ENCODE peak calls at places on chromosomes 5 and 9, in eight cellular contexts. One of them, this sample, is unnamed.

GRCh38 chr9:129262261-129262660 is 84.2 kb upstream of the IER5L start:
- DNase-seq in heart right ventricle: no peak
- DNase-seq in aorta: peak; percentile 40
- DNase-seq in GM06990: no peak
- DNase-seq in effector memory CD4-positive, alpha-beta T cell: no peak
- DNase-seq in trophoblast cell: no peak
- DNase-seq in naive thymus-derived CD4-positive, alpha-beta T cell: no peak
- DNase-seq in BJ: no peak
- DNase-seq in this sample: no peak

GRCh38 chr9:96245399-96245798 is 56.6 kb downstream of the HSD17B3 start:
- DNase-seq in aorta: no peak
- DNase-seq in heart right ventricle: no peak
- DNase-seq in GM06990: no peak
- DNase-seq in naive thymus-derived CD4-positive, alpha-beta T cell: no peak
- DNase-seq in BJ: no peak
- DNase-seq in trophoblast cell: no peak
- DNase-seq in effector memory CD4-positive, alpha-beta T cell: no peak
- DNase-seq in this sample: no peak

GRCh38 chr5:143524338-143524929 is 120.9 kb upstream of the NR3C1 start:
- DNase-seq in BJ: no peak
- DNase-seq in effector memory CD4-positive, alpha-beta T cell: no peak
- DNase-seq in trophoblast cell: no peak
- DNase-seq in aorta: no peak
- DNase-seq in GM06990: no peak
- DNase-seq in heart right ventricle: no peak
- DNase-seq in naive thymus-derived CD4-positive, alpha-beta T cell: no peak
- DNase-seq in this sample: no peak

GRCh38 chr5:125348221-125348692 is 601.8 kb upstream of the ZNF608 start:
- DNase-seq in GM06990: no peak
- DNase-seq in BJ: no peak
- DNase-seq in effector memory CD4-positive, alpha-beta T cell: no peak
- DNase-seq in aorta: peak; percentile 52
- DNase-seq in trophoblast cell: no peak
- DNase-seq in naive thymus-derived CD4-positive, alpha-beta T cell: no peak
- DNase-seq in heart right ventricle: peak; percentile 13
- DNase-seq in this sample: no peak

GRCh38 chr9:110897899-110898298 is 140.4 kb downstream of the LPAR1 start:
- DNase-seq in aorta: no peak
- DNase-seq in trophoblast cell: no peak
- DNase-seq in GM06990: no peak
- DNase-seq in naive thymus-derived CD4-positive, alpha-beta T cell: no peak
- DNase-seq in BJ: no peak
- DNase-seq in effector memory CD4-positive, alpha-beta T cell: no peak
- DNase-seq in heart right ventricle: no peak
- DNase-seq in this sample: no peak

GRCh38 chr5:179303801-179304200 is 41.5 kb downstream of the ADAMTS2 start:
- DNase-seq in aorta: peak; percentile 11
- DNase-seq in effector memory CD4-positive, alpha-beta T cell: no peak
- DNase-seq in GM06990: no peak
- DNase-seq in trophoblast cell: no peak
- DNase-seq in naive thymus-derived CD4-positive, alpha-beta T cell: no peak
- DNase-seq in BJ: no peak
- DNase-seq in heart right ventricle: peak; percentile 1
- DNase-seq in this sample: no peak

GRCh38 chr5:89729623-89730390 is 679.7 kb downstream of the CETN3 start:
- DNase-seq in trophoblast cell: no peak
- DNase-seq in effector memory CD4-positive, alpha-beta T cell: no peak
- DNase-seq in naive thymus-derived CD4-positive, alpha-beta T cell: no peak
- DNase-seq in heart right ventricle: no peak
- DNase-seq in aorta: no peak
- DNase-seq in BJ: no peak
- DNase-seq in GM06990: peak; percentile 20
- DNase-seq in this sample: no peak

GRCh38 chr5:38925154-38925925 is 79.5 kb downstream of the OSMR start:
- DNase-seq in aorta: no peak
- DNase-seq in GM06990: no peak
- DNase-seq in effector memory CD4-positive, alpha-beta T cell: no peak
- DNase-seq in BJ: peak; percentile 29
- DNase-seq in heart right ventricle: no peak
- DNase-seq in trophoblast cell: peak; percentile 58
- DNase-seq in naive thymus-derived CD4-positive, alpha-beta T cell: no peak
- DNase-seq in this sample: no peak

GRCh38 chr5:116492016-116492623 is 82.5 kb downstream of the SEMA6A start:
- DNase-seq in naive thymus-derived CD4-positive, alpha-beta T cell: peak; percentile 47
- DNase-seq in trophoblast cell: no peak
- DNase-seq in aorta: no peak
- DNase-seq in effector memory CD4-positive, alpha-beta T cell: no peak
- DNase-seq in GM06990: no peak
- DNase-seq in heart right ventricle: no peak
- DNase-seq in BJ: peak; percentile 63
- DNase-seq in this sample: no peak

GRCh38 chr5:128920345-128921215 is 44.7 kb upstream of the SLC27A6 start:
- DNase-seq in trophoblast cell: peak; percentile 34
- DNase-seq in GM06990: no peak
- DNase-seq in naive thymus-derived CD4-positive, alpha-beta T cell: no peak
- DNase-seq in BJ: peak; percentile 34
- DNase-seq in aorta: no peak
- DNase-seq in effector memory CD4-positive, alpha-beta T cell: no peak
- DNase-seq in heart right ventricle: no peak
- DNase-seq in this sample: no peak

GRCh38 chr5:71456362-71456743 is 902 bp downstream of the BDP1 start:
- DNase-seq in aorta: no peak
- DNase-seq in trophoblast cell: no peak
- DNase-seq in heart right ventricle: no peak
- DNase-seq in effector memory CD4-positive, alpha-beta T cell: no peak
- DNase-seq in naive thymus-derived CD4-positive, alpha-beta T cell: no peak
- DNase-seq in BJ: no peak
- DNase-seq in GM06990: no peak
- DNase-seq in this sample: no peak

GRCh38 chr5:95901676-95902646 is 59.7 kb downstream of the ELL2 start:
- DNase-seq in effector memory CD4-positive, alpha-beta T cell: no peak
- DNase-seq in heart right ventricle: no peak
- DNase-seq in BJ: peak; percentile 10
- DNase-seq in trophoblast cell: peak; percentile 32
- DNase-seq in naive thymus-derived CD4-positive, alpha-beta T cell: no peak
- DNase-seq in GM06990: no peak
- DNase-seq in aorta: no peak
- DNase-seq in this sample: no peak

GRCh38 chr9:19787672-19788071 is 1.2 kb downstream of the SLC24A2 start:
- DNase-seq in aorta: no peak
- DNase-seq in heart right ventricle: no peak
- DNase-seq in BJ: no peak
- DNase-seq in naive thymus-derived CD4-positive, alpha-beta T cell: no peak
- DNase-seq in GM06990: no peak
- DNase-seq in effector memory CD4-positive, alpha-beta T cell: no peak
- DNase-seq in trophoblast cell: no peak
- DNase-seq in this sample: no peak

GRCh38 chr9:91037511-91038482 is 236.2 kb downstream of the SYK start:
- DNase-seq in heart right ventricle: no peak
- DNase-seq in naive thymus-derived CD4-positive, alpha-beta T cell: no peak
- DNase-seq in GM06990: no peak
- DNase-seq in aorta: no peak
- DNase-seq in effector memory CD4-positive, alpha-beta T cell: no peak
- DNase-seq in trophoblast cell: peak; percentile 77
- DNase-seq in BJ: peak; percentile 62
- DNase-seq in this sample: peak; percentile 88

GRCh38 chr5:22852807-22853670 is at the start of gene CDH12:
- DNase-seq in effector memory CD4-positive, alpha-beta T cell: no peak
- DNase-seq in trophoblast cell: no peak
- DNase-seq in BJ: no peak
- DNase-seq in GM06990: no peak
- DNase-seq in heart right ventricle: no peak
- DNase-seq in aorta: no peak
- DNase-seq in naive thymus-derived CD4-positive, alpha-beta T cell: peak; percentile 4
- DNase-seq in this sample: no peak

GRCh38 chr9:3506164-3506563 is 19.6 kb downstream of the RFX3 start:
- DNase-seq in GM06990: no peak
- DNase-seq in effector memory CD4-positive, alpha-beta T cell: no peak
- DNase-seq in BJ: no peak
- DNase-seq in heart right ventricle: no peak
- DNase-seq in trophoblast cell: no peak
- DNase-seq in aorta: no peak
- DNase-seq in naive thymus-derived CD4-positive, alpha-beta T cell: no peak
- DNase-seq in this sample: no peak

DNA sequence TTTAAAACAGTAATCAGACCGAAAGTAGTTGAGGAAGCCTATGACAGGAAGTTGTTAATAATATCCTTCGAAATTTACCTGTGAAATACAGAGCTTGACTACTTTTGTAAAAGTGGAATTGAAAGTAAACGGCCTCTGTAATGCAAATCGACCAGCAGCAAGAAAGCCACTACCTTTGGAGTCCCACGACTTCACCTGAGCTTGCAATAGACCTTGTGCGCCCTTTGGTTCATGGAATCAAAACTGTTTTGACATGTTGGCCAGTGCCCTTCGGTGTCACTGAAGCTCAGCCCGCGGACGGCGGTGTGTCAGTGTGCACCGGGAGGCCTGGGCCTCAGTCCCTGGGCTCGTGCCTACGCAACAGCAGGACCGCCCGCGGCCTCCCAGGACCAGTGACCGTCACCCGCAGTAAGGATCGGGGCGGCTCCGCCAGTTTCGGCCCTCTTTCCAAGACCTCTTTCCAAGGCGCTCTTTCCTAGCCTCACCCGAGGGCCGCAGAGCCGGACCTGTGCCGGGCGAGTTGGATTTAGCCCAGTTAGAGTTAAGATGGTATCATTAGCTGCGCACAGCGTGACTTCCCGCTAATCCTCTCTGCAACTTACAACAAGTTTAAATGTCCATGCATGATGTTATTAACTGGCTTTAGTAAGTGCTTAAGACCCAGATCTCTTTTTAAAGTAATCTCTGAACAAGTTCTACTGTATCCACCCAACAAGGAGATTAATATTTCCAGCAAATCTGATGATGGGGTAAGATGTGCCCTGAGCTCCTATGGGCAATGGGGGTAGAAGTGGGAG is 223.3 kb downstream of the MEF2C start:
- DNase-seq in aorta: no peak
- DNase-seq in BJ: no peak
- DNase-seq in effector memory CD4-positive, alpha-beta T cell: no peak
- DNase-seq in naive thymus-derived CD4-positive, alpha-beta T cell: no peak
- DNase-seq in heart right ventricle: no peak
- DNase-seq in trophoblast cell: no peak
- DNase-seq in GM06990: peak; percentile 66
- DNase-seq in this sample: no peak
- H3K27me3 ChIP-seq in aorta: peaks cover 2% of the 10 kb centered on the region
- H3K27me3 ChIP-seq in BJ: peaks cover 3% of the 10 kb centered on the region
- H3K27me3 ChIP-seq in effector memory CD4-positive, alpha-beta T cell: peaks cover 33% of the 10 kb centered on the region
- H3K27me3 ChIP-seq in naive thymus-derived CD4-positive, alpha-beta T cell: peaks cover 14% of the 10 kb centered on the region
- H3K27me3 ChIP-seq in heart right ventricle: peaks cover 100% of the 10 kb centered on the region
- H3K27me3 ChIP-seq in trophoblast cell: peaks cover 22% of the 10 kb centered on the region
- H3K27me3 ChIP-seq in GM06990: no peaks in the 10 kb centered on the region
- H3K27me3 ChIP-seq in this sample: peaks cover 54% of the 10 kb centered on the region

DNA sequence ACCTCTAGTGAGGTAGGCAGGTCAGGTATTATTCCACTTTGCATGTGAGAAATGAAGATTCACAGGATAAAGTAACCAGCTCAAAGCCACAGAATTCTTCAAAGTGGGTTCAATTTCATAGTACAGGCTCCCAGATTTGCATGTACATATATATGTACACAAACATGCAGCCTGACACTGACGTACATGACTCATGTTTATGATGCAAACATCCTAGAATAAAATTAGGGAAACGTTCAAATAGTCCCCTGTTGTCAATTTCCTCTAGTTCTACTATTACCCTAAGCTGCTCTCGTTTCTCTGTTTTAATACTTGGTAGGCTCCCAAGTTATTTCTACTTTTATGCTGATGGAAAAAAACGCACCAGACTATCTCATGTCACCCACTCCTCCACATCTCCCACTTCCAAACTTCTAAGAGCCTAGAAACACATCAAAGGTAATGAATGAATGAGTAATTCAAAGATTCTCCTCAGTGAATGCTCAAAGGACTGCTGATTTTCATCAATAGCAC is 229.7 kb downstream of the EPB41L4A start:
- DNase-seq in effector memory CD4-positive, alpha-beta T cell: no peak
- DNase-seq in aorta: no peak
- DNase-seq in BJ: no peak
- DNase-seq in trophoblast cell: no peak
- DNase-seq in GM06990: no peak
- DNase-seq in heart right ventricle: no peak
- DNase-seq in naive thymus-derived CD4-positive, alpha-beta T cell: no peak
- DNase-seq in this sample: no peak
- H3K27me3 ChIP-seq in effector memory CD4-positive, alpha-beta T cell: no peaks in the 10 kb centered on the region
- H3K27me3 ChIP-seq in aorta: no peaks in the 10 kb centered on the region
- H3K27me3 ChIP-seq in BJ: peaks cover 5% of the 10 kb centered on the region
- H3K27me3 ChIP-seq in trophoblast cell: no peaks in the 10 kb centered on the region
- H3K27me3 ChIP-seq in GM06990: no peaks in the 10 kb centered on the region
- H3K27me3 ChIP-seq in heart right ventricle: no peaks in the 10 kb centered on the region
- H3K27me3 ChIP-seq in naive thymus-derived CD4-positive, alpha-beta T cell: no peaks in the 10 kb centered on the region
- H3K27me3 ChIP-seq in this sample: no peaks in the 10 kb centered on the region

DNA sequence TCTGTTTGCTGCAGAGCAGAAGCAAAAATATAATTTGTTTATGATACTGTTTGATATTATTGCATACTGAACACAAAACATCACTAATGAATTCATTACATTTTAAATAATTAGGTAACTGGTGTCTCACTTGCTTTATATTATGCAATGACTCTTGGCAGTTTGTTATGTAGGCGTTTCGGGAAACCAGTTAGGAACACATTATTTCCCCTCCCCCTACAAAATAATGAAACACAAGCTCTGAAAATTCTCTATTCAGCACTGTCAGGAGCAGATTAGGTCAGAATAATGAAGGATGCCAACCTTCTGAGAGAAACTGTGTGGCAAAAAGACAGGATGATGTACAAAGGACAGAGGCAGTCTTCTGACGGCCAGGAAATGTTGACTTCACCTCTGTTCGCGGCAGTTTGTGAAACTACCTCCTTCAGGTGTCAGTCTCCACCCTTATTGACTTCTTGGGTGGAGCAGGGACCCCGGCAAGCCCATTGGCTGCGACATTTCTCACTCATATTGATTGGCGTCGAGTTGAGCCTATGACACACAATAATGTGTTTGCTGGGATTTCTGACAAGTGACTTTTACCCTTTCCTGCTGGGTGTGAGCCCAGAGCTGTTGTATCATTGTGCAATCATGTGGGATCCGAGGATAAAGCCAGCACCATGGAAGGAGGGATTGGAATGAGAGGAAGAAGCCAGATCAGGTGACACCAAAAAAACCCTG is 34.0 kb downstream of the SH3PXD2B start:
- DNase-seq in aorta: peak; percentile 83
- DNase-seq in effector memory CD4-positive, alpha-beta T cell: no peak
- DNase-seq in BJ: peak; percentile 70
- DNase-seq in heart right ventricle: no peak
- DNase-seq in GM06990: peak; percentile 52
- DNase-seq in trophoblast cell: peak; percentile 61
- DNase-seq in naive thymus-derived CD4-positive, alpha-beta T cell: no peak
- DNase-seq in this sample: peak; percentile 64
- H3K27me3 ChIP-seq in aorta: no peaks in the 10 kb centered on the region
- H3K27me3 ChIP-seq in effector memory CD4-positive, alpha-beta T cell: no peaks in the 10 kb centered on the region
- H3K27me3 ChIP-seq in BJ: no peaks in the 10 kb centered on the region
- H3K27me3 ChIP-seq in heart right ventricle: no peaks in the 10 kb centered on the region
- H3K27me3 ChIP-seq in GM06990: no peaks in the 10 kb centered on the region
- H3K27me3 ChIP-seq in trophoblast cell: no peaks in the 10 kb centered on the region
- H3K27me3 ChIP-seq in naive thymus-derived CD4-positive, alpha-beta T cell: no peaks in the 10 kb centered on the region
- H3K27me3 ChIP-seq in this sample: no peaks in the 10 kb centered on the region

GRCh38 chr9:130997925-130998595 is 10.9 kb upstream of the LAMC3 start:
- DNase-seq in effector memory CD4-positive, alpha-beta T cell: no peak
- DNase-seq in naive thymus-derived CD4-positive, alpha-beta T cell: no peak
- DNase-seq in aorta: peak; percentile 91
- DNase-seq in heart right ventricle: peak; percentile 76
- DNase-seq in trophoblast cell: peak; percentile 77
- DNase-seq in BJ: no peak
- DNase-seq in GM06990: peak; percentile 38
- DNase-seq in this sample: peak; percentile 48
- H3K27me3 ChIP-seq in effector memory CD4-positive, alpha-beta T cell: no peaks in the 10 kb centered on the region
- H3K27me3 ChIP-seq in naive thymus-derived CD4-positive, alpha-beta T cell: no peaks in the 10 kb centered on the region
- H3K27me3 ChIP-seq in aorta: no peaks in the 10 kb centered on the region
- H3K27me3 ChIP-seq in heart right ventricle: peaks cover 51% of the 10 kb centered on the region
- H3K27me3 ChIP-seq in trophoblast cell: no peaks in the 10 kb centered on the region
- H3K27me3 ChIP-seq in BJ: peaks cover 19% of the 10 kb centered on the region
- H3K27me3 ChIP-seq in GM06990: peaks cover 1% of the 10 kb centered on the region
- H3K27me3 ChIP-seq in this sample: peaks cover 89% of the 10 kb centered on the region

This sample was measured in stomach.